ENCODE peak calls at places on chromosomes 6 and 20, in nine cellular contexts. U is mucosa of descending colon, G is stomach, O is tibial artery, R is IMR-90, C is GM12865, H is SK-N-SH, P is AG04450, F is cardiac fibroblast. B is an unnamed sample.

GRCh38 chr20:57106692-57107091 is 159.7 kb downstream of the BMP7 start:
- DNase-seq in U (no peak), G (no peak), O (no peak), R (no peak), C (no peak), H (no peak), P (no peak), F (no peak), B (no peak)

GRCh38 chr6:117417851-117418250 is 7.9 kb downstream of the ROS1 start:
- DNase-seq in U (no peak), G (no peak), O (no peak), R (peak), C (no peak), H (no peak), P (no peak), F (no peak), B (no peak)

GRCh38 chr6:63856271-63856670 is 220.7 kb downstream of the PHF3 start:
- DNase-seq in U (no peak), G (no peak), O (no peak), R (no peak), C (no peak), H (no peak), P (no peak), F (peak), B (no peak)

GRCh38 chr20:19260412-19261090 is 48.1 kb downstream of the SLC24A3 start:
- DNase-seq in U (no peak), G (no peak), O (no peak), R (no peak), C (peak), H (no peak), P (no peak), F (no peak), B (no peak)

GRCh38 chr6:159760602-159761057 is 1.2 kb upstream of the ACAT2 start:
- DNase-seq in U (no peak), G (no peak), O (no peak), R (peak), C (no peak), H (no peak), P (peak), F (peak), B (peak)

GRCh38 chr6:161547617-161548016 is 273.8 kb upstream of the AGPAT4 start:
- DNase-seq in U (no peak), G (no peak), O (no peak), R (no peak), C (no peak), H (no peak), P (no peak), F (no peak), B (peak)

GRCh38 chr6:30418448-30418847 is 70.9 kb upstream of the HLA-E start:
- DNase-seq in U (no peak), G (no peak), O (no peak), R (no peak), C (no peak), H (no peak), P (no peak), F (no peak), B (no peak)

GRCh38 chr20:17832236-17832635 is 132.5 kb downstream of the BANF2 start:
- DNase-seq in U (no peak), G (no peak), O (no peak), R (peak), C (no peak), H (no peak), P (no peak), F (peak), B (no peak)

GRCh38 chr20:40262219-40262618 is 426.8 kb downstream of the MAFB start:
- DNase-seq in U (no peak), G (no peak), O (no peak), R (no peak), C (no peak), H (peak), P (no peak), F (no peak), B (no peak)

GRCh38 chr20:56393133-56393472 is 658 bp downstream of the CSTF1 start:
- DNase-seq in U (no peak), G (no peak), O (no peak), R (no peak), C (peak), H (peak), P (no peak), F (no peak), B (peak)

GRCh38 chr6:156791261-156791850 is 14.2 kb downstream of the ARID1B start:
- DNase-seq in U (no peak), G (no peak), O (no peak), R (peak), C (peak), H (peak), P (no peak), F (peak), B (peak)

GRCh38 chr20:13422637-13423036 is 201.6 kb downstream of the ISM1 start:
- DNase-seq in U (no peak), G (no peak), O (no peak), R (peak), C (no peak), H (no peak), P (no peak), F (no peak), B (no peak)

GRCh38 chr6:163776549-163777378 is 362.2 kb downstream of the QKI start:
- DNase-seq in U (no peak), G (no peak), O (no peak), R (no peak), C (no peak), H (no peak), P (no peak), F (no peak), B (no peak)

GRCh38 chr6:116268589-116269293 is 11.0 kb downstream of the TSPYL1 start:
- DNase-seq in U (no peak), G (no peak), O (no peak), R (peak), C (peak), H (peak), P (peak), F (peak), B (peak)

GRCh38 chr6:28657367-28657755 is 131.7 kb downstream of the GPX5 start:
- DNase-seq in U (no peak), G (no peak), O (no peak), R (no peak), C (no peak), H (peak), P (no peak), F (no peak), B (no peak)

GRCh38 chr6:28661097-28661713 is 135.5 kb downstream of the GPX5 start:
- DNase-seq in U (no peak), G (no peak), O (no peak), R (no peak), C (no peak), H (no peak), P (no peak), F (no peak), B (no peak)

GRCh38 chr6:28658475-28659249 is 133.0 kb downstream of the GPX5 start:
- DNase-seq in U (no peak), G (no peak), O (no peak), R (peak), C (no peak), H (peak), P (no peak), F (no peak), B (no peak)

GRCh38 chr6:28657756-28658465 is 132.2 kb downstream of the GPX5 start:
- DNase-seq in U (no peak), G (no peak), O (no peak), R (peak), C (peak), H (peak), P (peak), F (peak), B (peak)

DNA sequence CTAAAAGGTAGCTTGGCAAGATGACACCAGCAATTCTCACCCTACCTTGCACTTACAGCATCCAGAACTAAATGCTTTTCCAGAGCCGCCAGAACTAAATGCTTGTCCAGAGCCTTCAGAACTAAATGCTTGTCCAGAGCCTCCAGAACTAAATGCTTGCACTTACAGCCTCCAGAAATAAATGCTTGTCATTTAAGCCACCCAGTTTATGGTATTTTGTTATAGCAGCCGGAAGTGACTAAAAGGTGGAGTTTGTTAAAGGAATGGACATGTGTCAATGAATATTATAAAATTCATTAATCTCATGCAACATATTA is 133.5 kb downstream of the GPX5 start:
- DNase-seq in U (no peak), G (no peak), O (no peak), R (no peak), C (no peak), H (no peak), P (no peak), F (no peak), B (no peak)
- H3K4me3 ChIP-seq in U (no peak), G (peak), O (peak), R (no peak), C (no peak), H (peak), P (peak), F (peak), B (peak)

GRCh38 chr20:5504061-5504739 is 187.4 kb upstream of the PROKR2 start:
- DNase-seq in U (peak), G (no peak), O (peak), R (no peak), C (peak), H (peak), P (no peak), F (peak), B (peak)
- TF ChIP-seq CTCF in U (no peak), G (no peak), O (no peak), R (no peak), C (no peak), H (no peak), P (no peak), F (no peak), B (no peak)

GRCh38 chr6:50823130-50823920 is 4.7 kb downstream of the TFAP2B start:
- DNase-seq in U (no peak), G (no peak), O (no peak), R (no peak), C (no peak), H (no peak), P (no peak), F (no peak), B (no peak)

GRCh38 chr6:50819906-50820589 is 1.4 kb downstream of the TFAP2B start:
- DNase-seq in U (no peak), G (no peak), O (no peak), R (no peak), C (no peak), H (no peak), P (no peak), F (no peak), B (no peak)

GRCh38 chr6:50820590-50821234 is 2.0 kb downstream of the TFAP2B start:
- DNase-seq in U (no peak), G (no peak), O (no peak), R (no peak), C (no peak), H (no peak), P (no peak), F (no peak), B (no peak)

GRCh38 chr6:50822078-50822476 is 3.4 kb downstream of the TFAP2B start:
- DNase-seq in U (no peak), G (no peak), O (no peak), R (no peak), C (no peak), H (no peak), P (no peak), F (no peak), B (no peak)

GRCh38 chr6:50821431-50822077 is 2.9 kb downstream of the TFAP2B start:
- DNase-seq in U (no peak), G (no peak), O (no peak), R (no peak), C (no peak), H (peak), P (no peak), F (no peak), B (no peak)
- H3K4me3 ChIP-seq in U (no peak), G (no peak), O (no peak), R (no peak), C (no peak), H (peak), P (no peak), F (no peak), B (no peak)

DNA sequence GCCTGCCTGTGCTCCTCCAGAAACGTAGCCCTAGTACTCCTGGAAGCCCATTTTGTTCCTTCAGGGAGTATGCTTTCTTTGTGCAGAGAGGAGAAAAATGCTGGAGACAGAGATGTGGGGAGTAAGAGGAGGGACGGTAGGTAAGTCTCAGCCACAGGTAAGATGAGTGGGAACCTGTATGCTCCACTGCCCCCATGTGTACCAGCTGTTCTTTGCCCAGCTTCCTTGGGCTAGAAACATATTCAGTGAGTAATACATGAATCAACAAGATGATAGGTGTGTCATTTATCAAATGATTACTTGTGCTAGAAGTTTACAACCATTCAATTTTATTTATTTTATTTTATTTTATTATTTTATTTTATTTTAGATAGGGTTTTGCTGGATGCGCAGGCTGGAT is 13.6 kb upstream of the CEP85L start:
- DNase-seq in U (no peak), G (no peak), O (no peak), R (no peak), C (no peak), H (no peak), P (no peak), F (no peak), B (no peak)
- TF ChIP-seq CTCF in U (no peak), G (no peak), O (no peak), R (no peak), C (no peak), H (no peak), P (no peak), F (no peak), B (no peak)

GRCh38 chr6:125002090-125002741 is 40.0 kb downstream of the RNF217 start:
- DNase-seq in U (no peak), G (no peak), O (no peak), R (peak), C (no peak), H (no peak), P (no peak), F (peak), B (peak)

GRCh38 chr6:125004198-125004597 is 42.0 kb downstream of the RNF217 start:
- DNase-seq in U (no peak), G (peak), O (no peak), R (no peak), C (no peak), H (no peak), P (no peak), F (no peak), B (no peak)

GRCh38 chr6:124999105-124999764 is 37.0 kb downstream of the RNF217 start:
- DNase-seq in U (no peak), G (peak), O (no peak), R (no peak), C (no peak), H (no peak), P (no peak), F (no peak), B (no peak)

GRCh38 chr6:125003070-125003469 is 40.8 kb downstream of the RNF217 start:
- DNase-seq in U (no peak), G (no peak), O (no peak), R (no peak), C (no peak), H (no peak), P (no peak), F (no peak), B (no peak)

GRCh38 chr6:125001684-125002083 is 39.4 kb downstream of the RNF217 start:
- DNase-seq in U (no peak), G (no peak), O (no peak), R (no peak), C (no peak), H (no peak), P (no peak), F (no peak), B (no peak)
- H3K4me3 ChIP-seq in U (no peak), G (peak), O (no peak), R (no peak), C (no peak), H (no peak), P (no peak), F (peak), B (no peak)

DNA sequence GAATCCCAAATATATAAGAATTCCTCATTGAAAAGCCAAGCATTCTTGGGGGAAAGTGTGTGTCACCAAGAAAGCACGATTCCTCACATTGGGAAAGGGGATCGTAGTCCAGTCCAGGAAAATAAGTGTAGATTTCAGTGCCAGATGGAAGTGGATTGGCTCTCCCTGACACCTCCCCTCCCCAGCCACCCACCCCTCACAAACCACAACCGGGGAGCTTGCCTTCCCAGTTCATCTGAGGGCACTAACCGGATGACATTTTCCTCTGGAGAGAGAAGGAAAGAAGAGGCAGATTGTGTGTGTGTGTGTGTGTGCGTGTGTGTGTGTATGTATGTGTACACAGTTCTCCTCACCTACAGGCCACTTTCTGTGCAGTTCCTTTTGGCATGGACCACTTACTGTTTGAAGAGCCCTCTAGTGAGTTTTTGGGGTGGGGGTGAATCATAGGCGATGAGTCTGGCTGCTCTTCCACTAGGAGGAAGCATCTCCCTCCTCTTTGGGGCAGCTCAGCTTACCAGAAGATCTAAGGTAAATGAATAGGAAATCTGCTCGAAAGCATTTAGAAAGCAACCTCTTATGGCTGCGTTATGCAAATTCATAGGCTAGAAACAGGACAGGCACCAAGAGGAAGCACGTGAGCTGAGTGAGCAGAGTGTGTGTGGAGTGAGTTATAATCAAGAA is 20.8 kb downstream of the DAAM2 start:
- DNase-seq in U (no peak), G (no peak), O (no peak), R (peak), C (peak), H (no peak), P (no peak), F (peak), B (peak)
- TF ChIP-seq CTCF in U (no peak), G (no peak), O (no peak), R (peak), C (no peak), H (no peak), P (peak), F (peak), B (peak)

GRCh38 chr6:4359108-4359710 is 223.8 kb upstream of the ECI2 start:
- DNase-seq in U (no peak), G (peak), O (no peak), R (peak), C (no peak), H (no peak), P (no peak), F (peak), B (no peak)
- H3K4me3 ChIP-seq in U (no peak), G (no peak), O (peak), R (no peak), C (no peak), H (peak), P (peak), F (no peak), B (no peak)

GRCh38 chr20:1509237-1509636 is 18.0 kb upstream of the SIRPB2 start:
- DNase-seq in U (no peak), G (no peak), O (no peak), R (peak), C (peak), H (peak), P (no peak), F (peak), B (peak)
- TF ChIP-seq CTCF in U (no peak), G (no peak), O (no peak), R (peak), C (peak), H (peak), P (peak), F (peak), B (peak)

GRCh38 chr6:155415953-155416352 is 39.7 kb downstream of the NOX3 start:
- DNase-seq in U (no peak), G (no peak), O (no peak), R (no peak), C (no peak), H (no peak), P (no peak), F (no peak), B (no peak)
- H3K4me3 ChIP-seq in U (no peak), G (no peak), O (no peak), R (no peak), C (no peak), H (no peak), P (no peak), F (no peak), B (no peak)

B was measured in choroid plexus epithelial cell.